ENCODE peak calls at places on chromosomes 12 and 14, in seven cellular contexts. J is heart left ventricle, O is A549, X is MCF 10A, R is fibroblast of mammary gland, F is psoas muscle, W is H9. D is an unnamed sample.

GRCh38 chr14:100675664-100676063 is 51.0 kb upstream of the DLK1 start:
- DNase-seq in J (no peak), O (no peak), X (no peak), R (no peak), F (no peak), W (no peak), D (no peak)

GRCh38 chr12:125340791-125341190 is 275.6 kb downstream of the AACS start:
- DNase-seq in J (peak; percentile 18), O (no peak), X (peak; percentile 52), R (peak; percentile 58), F (no peak), W (no peak), D (peak; percentile 13)

GRCh38 chr14:100765296-100765695 is 38.6 kb downstream of the DLK1 start:
- DNase-seq in J (no peak), O (no peak), X (no peak), R (no peak), F (no peak), W (no peak), D (no peak)

GRCh38 chr12:114726092-114726710 is 42.2 kb upstream of the TBX3 start:
- DNase-seq in J (peak; percentile 75), O (no peak), X (no peak), R (no peak), F (no peak), W (no peak), D (no peak)

GRCh38 chr12:2190896-2191533 is 138.2 kb downstream of the CACNA1C start:
- DNase-seq in J (no peak), O (no peak), X (no peak), R (no peak), F (no peak), W (no peak), D (no peak)

GRCh38 chr12:115404761-115405470 is 720.9 kb upstream of the TBX3 start:
- DNase-seq in J (no peak), O (no peak), X (peak; percentile 17), R (peak; percentile 89), F (no peak), W (no peak), D (peak; percentile 87)

GRCh38 chr12:123149088-123149827 is 1.6 kb downstream of the PITPNM2 start:
- DNase-seq in J (no peak), O (peak; percentile 19), X (no peak), R (no peak), F (no peak), W (no peak), D (no peak)

GRCh38 chr14:36505193-36505815 is 14.7 kb downstream of the NKX2-1 start:
- DNase-seq in J (no peak), O (no peak), X (no peak), R (no peak), F (no peak), W (peak; percentile 64), D (no peak)

GRCh38 chr14:32618991-32619390 is 289.9 kb downstream of the AKAP6 start:
- DNase-seq in J (no peak), O (no peak), X (no peak), R (no peak), F (no peak), W (no peak), D (no peak)

GRCh38 chr12:92144631-92145480 is 790 bp downstream of the BTG1 start:
- DNase-seq in J (peak; percentile 46), O (no peak), X (peak; percentile 74), R (peak; percentile 65), F (peak; percentile 60), W (peak; percentile 45), D (no peak)

GRCh38 chr12:80830533-80831088 is 107.1 kb downstream of the LIN7A start:
- DNase-seq in J (no peak), O (no peak), X (no peak), R (no peak), F (no peak), W (no peak), D (no peak)

GRCh38 chr12:45290218-45290609 is 74.3 kb downstream of the ANO6 start:
- DNase-seq in J (no peak), O (no peak), X (peak; percentile 94), R (peak; percentile 95), F (no peak), W (no peak), D (peak; percentile 81)

GRCh38 chr14:34212172-34212571 is 249.9 kb downstream of the SPTSSA start:
- DNase-seq in J (no peak), O (no peak), X (no peak), R (no peak), F (no peak), W (no peak), D (no peak)

GRCh38 chr12:24947541-24948451 is 1.1 kb downstream of the BCAT1 start:
- DNase-seq in J (no peak), O (no peak), X (no peak), R (peak; percentile 16), F (no peak), W (no peak), D (peak; percentile 35)

GRCh38 chr12:112590281-112590680 is 171.5 kb downstream of the PTPN11 start:
- DNase-seq in J (no peak), O (no peak), X (no peak), R (no peak), F (no peak), W (peak; percentile 77), D (no peak)

DNA sequence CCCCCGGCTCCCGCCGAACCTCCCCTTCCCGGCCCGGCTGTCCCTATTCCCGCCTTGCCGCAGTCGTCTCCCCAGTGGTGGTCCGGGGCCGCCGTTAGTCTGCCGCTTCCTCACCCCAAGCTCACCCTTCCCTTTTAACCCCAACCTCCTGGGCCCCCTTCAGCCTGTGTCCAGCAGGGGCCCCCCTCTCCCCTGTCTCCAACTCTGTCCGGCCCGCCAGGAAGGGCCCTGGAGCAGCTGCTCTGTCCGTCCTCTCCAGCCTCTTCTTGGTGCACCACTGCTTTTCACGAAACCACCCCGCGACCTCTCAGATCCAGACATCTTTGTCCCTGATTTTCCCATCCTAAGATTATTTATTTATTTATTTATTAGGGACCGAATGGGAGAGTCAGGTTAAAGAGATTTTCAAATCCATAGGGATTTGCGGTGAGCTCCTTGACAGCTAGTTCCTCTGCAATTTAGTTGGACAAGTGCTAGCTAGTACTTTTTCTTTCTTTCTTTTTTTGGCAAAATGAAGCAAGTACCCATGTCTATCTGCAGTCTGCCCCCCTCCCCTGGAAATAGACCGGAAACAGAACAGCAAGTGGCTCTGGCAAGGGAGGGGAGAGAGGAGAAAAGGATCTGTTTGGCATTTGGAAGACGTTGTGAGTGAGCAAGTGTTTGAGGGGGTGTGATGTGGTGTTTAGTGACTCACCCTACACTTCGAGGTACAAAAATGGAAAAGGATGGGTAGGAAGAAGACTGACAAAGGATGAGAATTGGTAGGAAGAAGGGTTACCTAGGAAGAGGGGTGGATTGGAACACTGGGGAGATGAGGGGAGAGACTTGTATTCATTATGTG is 632 bp downstream of the UBR7 start:
- DNase-seq in J (peak; percentile 66), O (peak; percentile 81), X (peak; percentile 50), R (peak; percentile 69), F (no peak), W (no peak), D (peak; percentile 36)
- TF ChIP-seq CTCF in J (peak; percentile 40), O (peak; percentile 48), X (peak; percentile 15), R (peak; percentile 29), F (no peak), W (peak; percentile 58), D (peak; percentile 48)

GRCh38 chr12:48454675-48455074 is 17.7 kb upstream of the ANP32D start:
- DNase-seq in J (no peak), O (no peak), X (peak; percentile 38), R (peak; percentile 57), F (no peak), W (no peak), D (no peak)
- TF ChIP-seq CTCF in J (peak; percentile 54), O (peak; percentile 17), X (no peak), R (peak; percentile 53), F (peak; percentile 33), W (peak; percentile 70), D (peak; percentile 68)

DNA sequence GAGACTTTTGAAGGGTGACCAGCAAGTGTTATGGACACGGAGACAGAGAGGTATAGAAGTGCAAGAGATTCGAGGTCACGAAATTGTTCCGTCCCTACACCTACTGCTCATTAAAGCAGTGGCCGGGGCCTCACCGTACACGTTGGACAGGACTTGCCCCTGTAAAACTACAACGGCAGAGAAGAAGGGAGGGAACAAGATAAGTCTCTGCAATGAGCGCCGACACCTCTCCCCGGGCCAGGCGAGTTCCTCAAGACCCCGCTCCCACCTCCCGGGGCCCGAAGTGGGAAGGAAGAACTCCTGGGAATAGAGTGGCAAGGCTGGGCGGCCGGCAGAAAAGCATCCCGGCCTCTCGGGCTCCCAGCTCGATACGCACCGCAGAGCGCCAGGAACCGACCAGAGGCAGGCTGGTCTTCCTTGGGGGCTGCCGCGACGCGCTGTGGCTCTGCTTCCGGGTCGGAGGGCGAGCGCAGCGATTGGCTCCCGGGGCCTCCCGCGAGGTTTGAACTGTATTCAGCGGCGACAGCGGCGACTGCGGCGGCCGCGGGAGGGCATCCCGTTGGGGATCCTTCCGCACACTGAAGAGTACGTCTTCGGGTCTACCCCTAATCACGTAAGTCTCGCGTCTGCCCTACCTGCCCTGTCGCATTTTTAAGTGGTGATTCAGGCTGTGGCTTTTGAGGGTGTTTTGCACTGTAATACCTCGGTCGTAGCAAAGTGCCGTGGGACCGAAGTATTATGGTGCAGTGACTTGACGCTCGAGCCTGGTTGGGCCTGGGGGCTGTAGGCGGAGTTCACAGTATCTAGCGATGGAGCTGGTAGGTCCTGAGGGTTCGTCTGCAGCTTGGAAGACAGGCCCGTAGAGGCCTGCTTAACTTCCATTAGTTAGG is at the start of the genes NUP37 and PARPBP:
- DNase-seq in J (peak; percentile 90), O (peak; percentile 84), X (peak; percentile 88), R (peak; percentile 81), F (peak; percentile 90), W (peak; percentile 96), D (peak; percentile 93)
- TF ChIP-seq CTCF in J (no peak), O (no peak), X (no peak), R (no peak), F (peak; percentile 6), W (no peak), D (peak; percentile 30)

DNA sequence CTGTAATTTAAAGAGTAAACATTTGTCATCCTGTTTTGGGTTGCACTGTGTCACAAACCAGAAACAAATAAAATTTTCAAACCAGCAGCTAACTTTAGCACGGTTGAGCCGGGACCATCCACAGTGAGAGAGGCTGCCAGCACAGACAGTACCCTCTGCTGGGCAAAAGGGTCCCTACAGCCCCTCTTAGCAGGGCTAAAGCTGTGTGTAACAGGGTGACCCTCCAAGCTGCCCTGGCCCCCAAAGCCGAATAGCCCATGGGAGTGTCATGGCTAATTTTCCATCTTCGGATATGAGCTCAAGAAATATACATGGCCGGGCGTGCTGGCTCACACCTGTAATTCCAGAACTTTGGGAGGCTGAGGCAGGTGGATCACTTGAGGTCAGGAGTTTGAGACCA is 157.1 kb upstream of the GRIN2B start:
- DNase-seq in J (no peak), O (no peak), X (peak; percentile 1), R (no peak), F (no peak), W (peak; percentile 69), D (no peak)
- TF ChIP-seq CTCF in J (no peak), O (no peak), X (no peak), R (no peak), F (no peak), W (peak; percentile 74), D (no peak)

DNA sequence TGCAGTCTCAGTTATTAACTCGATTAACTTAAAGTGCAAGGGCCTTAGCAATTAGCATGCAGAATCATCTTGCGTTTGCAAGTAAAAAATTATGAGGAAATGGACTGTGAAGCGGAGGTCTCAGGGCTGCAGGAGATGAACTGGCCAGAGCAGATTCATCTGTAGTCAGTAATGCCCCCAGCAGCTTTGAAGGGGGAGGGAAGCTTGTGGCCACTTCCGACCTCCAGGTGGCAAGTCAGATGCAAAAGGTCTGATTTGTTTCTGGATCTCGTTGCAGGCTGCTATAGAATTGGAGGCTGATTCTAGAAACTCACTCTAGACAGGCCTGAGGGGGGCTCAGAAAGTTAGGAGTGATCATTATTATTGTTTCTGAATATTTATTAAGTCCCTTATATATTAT is 107.4 kb upstream of the RGS6 start:
- DNase-seq in J (no peak), O (no peak), X (no peak), R (no peak), F (no peak), W (no peak), D (no peak)
- TF ChIP-seq CTCF in J (no peak), O (no peak), X (no peak), R (no peak), F (no peak), W (no peak), D (no peak)

GRCh38 chr12:66549050-66549389 is 129.9 kb downstream of the GRIP1 start:
- DNase-seq in J (no peak), O (no peak), X (no peak), R (no peak), F (no peak), W (no peak), D (no peak)
- TF ChIP-seq CTCF in J (no peak), O (no peak), X (no peak), R (no peak), F (no peak), W (no peak), D (no peak)